ENCODE peak calls at places on chromosomes 3 and 15, in four cellular contexts. K, C, H and Q are unnamed samples.

GRCh38 chr3:129597087-129597791 is 9.2 kb downstream of the PLXND1 start:
- DNase-seq in K (no peak), C (no peak), H (no peak), Q (no peak)

GRCh38 chr3:39467394-39468107 is at the start of gene MOBP:
- DNase-seq in K (no peak), C (no peak), H (no peak), Q (no peak)

GRCh38 chr3:64763980-64764379 is 76.2 kb upstream of the ADAMTS9 start:
- DNase-seq in K (no peak), C (no peak), H (no peak), Q (no peak)

GRCh38 chr3:47664519-47664918 is 85.9 kb upstream of the CSPG5 start:
- DNase-seq in K (peak; percentile 14), C (no peak), H (no peak), Q (no peak)

GRCh38 chr3:99384596-99384995 is 253.8 kb upstream of the COL8A1 start:
- DNase-seq in K (no peak), C (no peak), H (no peak), Q (no peak)

GRCh38 chr3:135760581-135760980 is 204.9 kb upstream of the PPP2R3A start:
- DNase-seq in K (no peak), C (no peak), H (no peak), Q (no peak)

GRCh38 chr15:29805043-29805707 is 17.1 kb downstream of the TJP1 start:
- DNase-seq in K (peak; percentile 91), C (peak; percentile 76), H (no peak), Q (no peak)

GRCh38 chr15:54462511-54462913 is 484.3 kb downstream of the UNC13C start:
- DNase-seq in K (no peak), C (no peak), H (no peak), Q (peak; percentile 78)

GRCh38 chr3:58161435-58162398 is 49.1 kb downstream of the DNASE1L3 start:
- DNase-seq in K (peak; percentile 96), C (peak; percentile 91), H (peak; percentile 96), Q (no peak)

GRCh38 chr3:192026656-192027055 is 565.7 kb downstream of the PYDC2 start:
- DNase-seq in K (no peak), C (no peak), H (no peak), Q (no peak)

GRCh38 chr15:90558182-90558581 is 28.5 kb downstream of the CRTC3 start:
- DNase-seq in K (no peak), C (peak; percentile 70), H (peak; percentile 92), Q (no peak)

GRCh38 chr15:73766598-73766997 is 13.4 kb upstream of the INSYN1 start:
- DNase-seq in K (no peak), C (no peak), H (no peak), Q (no peak)

GRCh38 chr15:73767794-73768501 is 14.8 kb upstream of the INSYN1 start:
- DNase-seq in K (no peak), C (no peak), H (no peak), Q (no peak)

GRCh38 chr15:73773428-73773827 is 20.3 kb upstream of the INSYN1 start:
- DNase-seq in K (no peak), C (no peak), H (no peak), Q (no peak)

GRCh38 chr15:73770049-73770448 is 16.9 kb upstream of the INSYN1 start:
- DNase-seq in K (no peak), C (no peak), H (no peak), Q (no peak)

GRCh38 chr15:73771380-73772095 is 18.4 kb upstream of the INSYN1 start:
- DNase-seq in K (no peak), C (no peak), H (no peak), Q (no peak)
- TF ChIP-seq CTCF in K (no peak), C (no peak), H (no peak), Q (no peak)

GRCh38 chr3:157077565-157077991 is 82.4 kb downstream of the CCNL1 start:
- DNase-seq in K (peak; percentile 29), C (peak; percentile 63), H (peak; percentile 80), Q (no peak)
- TF ChIP-seq CTCF in K (peak; percentile 15), C (no peak), H (no peak), Q (no peak)

DNA sequence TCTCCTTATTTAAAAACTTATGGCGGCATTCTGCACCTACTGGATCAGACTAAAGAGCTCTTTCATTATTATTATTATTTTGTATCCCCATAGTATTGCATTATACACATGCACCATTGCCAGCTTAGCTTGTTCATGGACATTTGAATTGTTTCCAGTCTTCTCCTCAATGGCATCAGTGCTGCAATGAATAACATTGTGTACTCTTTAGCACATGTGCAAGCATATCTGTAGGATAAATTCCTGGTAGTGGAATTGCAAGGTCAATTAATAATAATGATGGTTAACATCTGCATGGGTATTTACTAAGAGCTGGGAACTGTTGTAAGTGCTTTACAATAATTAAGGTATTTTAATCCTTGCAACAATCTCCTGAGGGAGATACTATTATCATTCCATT is 52.0 kb downstream of the AMOTL2 start:
- DNase-seq in K (no peak), C (no peak), H (no peak), Q (no peak)
- TF ChIP-seq CTCF in K (no peak), C (no peak), H (no peak), Q (no peak)

DNA sequence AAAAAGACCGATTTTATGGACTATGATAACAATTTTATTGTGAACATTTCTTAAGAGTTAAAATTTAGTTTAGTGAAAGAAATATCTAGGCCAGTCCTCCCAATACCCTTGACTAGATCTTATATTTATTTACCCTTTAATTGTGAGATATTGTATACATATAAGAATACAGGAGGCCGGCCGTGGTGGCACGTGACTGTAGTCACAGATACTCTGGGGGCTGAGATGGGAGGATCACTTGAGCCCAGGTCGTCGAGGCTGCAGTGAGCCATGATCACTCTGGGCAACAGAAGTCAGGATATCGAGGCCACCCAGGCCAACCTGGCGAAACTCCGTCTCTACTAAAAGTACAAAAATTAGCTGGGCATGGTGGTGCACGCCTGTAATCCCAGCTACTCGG is 767 bp upstream of the RMDN3 start:
- DNase-seq in K (no peak), C (no peak), H (no peak), Q (no peak)
- TF ChIP-seq CTCF in K (no peak), C (no peak), H (no peak), Q (no peak)

GRCh38 chr3:20064387-20064786 is 24.1 kb downstream of the KAT2B start:
- DNase-seq in K (no peak), C (no peak), H (no peak), Q (no peak)
- TF ChIP-seq CTCF in K (no peak), C (no peak), H (no peak), Q (no peak)

GRCh38 chr15:85414495-85414894 is 34.1 kb downstream of the AKAP13 start:
- DNase-seq in K (peak; percentile 61), C (no peak), H (no peak), Q (no peak)
- TF ChIP-seq CTCF in K (peak; percentile 21), C (no peak), H (peak; percentile 34), Q (peak; percentile 42)

DNA sequence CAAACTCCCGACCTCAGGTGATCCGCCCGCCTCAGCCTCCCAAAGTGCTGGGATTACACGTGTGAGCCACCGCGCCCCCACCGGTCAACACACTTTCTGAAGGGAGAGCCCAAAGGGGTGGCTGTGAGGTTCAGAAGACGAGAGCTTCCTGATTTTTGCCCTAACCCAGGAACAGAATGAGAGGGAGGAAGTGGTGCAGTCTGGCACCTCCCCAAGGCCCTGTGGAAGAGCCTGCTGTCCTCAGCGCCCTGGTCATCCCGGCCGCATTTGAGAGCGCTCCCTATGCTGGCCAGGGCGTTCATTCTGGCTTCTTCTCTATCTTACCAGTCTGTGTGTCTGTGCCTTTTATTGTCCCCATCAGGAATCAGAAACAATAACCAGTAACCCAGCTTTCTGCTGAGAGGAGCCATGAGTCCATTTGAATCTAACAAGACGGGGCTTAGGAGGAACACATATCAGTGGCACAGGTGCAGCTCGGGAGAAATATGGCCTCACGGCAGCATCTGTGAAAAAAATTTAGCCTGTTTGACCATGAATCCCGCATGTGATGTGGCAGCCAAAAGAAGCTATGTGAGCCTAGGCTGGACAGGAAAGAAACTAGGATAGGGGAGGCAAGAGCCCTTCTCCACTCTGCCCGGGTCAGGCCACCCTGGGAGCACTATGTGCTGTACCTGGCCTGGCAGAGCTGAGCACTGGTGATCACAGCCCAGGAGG is 12.9 kb downstream of the BDH1 start:
- DNase-seq in K (no peak), C (no peak), H (no peak), Q (no peak)
- TF ChIP-seq CTCF in K (no peak), C (no peak), H (no peak), Q (no peak)

DNA sequence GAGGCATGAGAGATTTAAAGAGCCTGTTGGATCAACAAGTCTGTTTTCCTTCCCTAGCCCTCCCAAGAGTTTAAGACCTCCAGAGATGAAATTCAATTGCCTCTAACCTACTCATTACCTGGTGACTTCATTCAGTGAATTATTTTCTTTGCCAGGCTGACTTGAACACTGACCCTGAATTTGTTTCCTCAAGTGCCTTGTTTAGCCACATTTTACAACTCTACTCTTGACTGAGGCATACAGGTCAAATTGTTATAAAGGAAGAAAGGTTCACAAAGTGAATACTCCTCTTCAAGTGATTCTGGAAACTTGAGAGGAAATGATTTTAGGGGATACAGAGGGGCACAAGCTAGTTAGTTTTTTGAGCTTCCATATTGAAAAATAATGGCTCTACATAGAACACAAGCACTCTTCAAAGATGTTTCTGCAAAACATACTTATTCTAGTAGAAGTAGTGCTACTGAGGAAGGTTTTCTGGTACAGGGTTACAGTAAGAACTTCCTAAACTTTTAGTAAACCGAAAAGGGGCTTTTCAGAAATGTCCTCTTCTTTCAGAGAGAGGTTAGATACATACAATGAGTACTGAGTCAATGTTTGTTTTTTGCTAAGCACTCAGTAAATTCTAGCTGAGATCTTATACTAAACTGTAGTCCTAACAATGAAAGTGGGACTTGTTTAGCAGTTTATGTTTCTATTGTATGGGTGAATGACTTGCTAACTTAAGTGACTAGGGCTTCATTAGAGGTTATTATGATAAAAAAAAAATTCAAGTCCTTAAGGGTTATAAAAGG is 137.4 kb upstream of the SATB1 start:
- DNase-seq in K (no peak), C (no peak), H (no peak), Q (no peak)
- TF ChIP-seq CTCF in K (no peak), C (no peak), H (no peak), Q (no peak)